ENCODE peak calls at places on chromosomes 4 and X, in nine cellular contexts. R, T, P, G, Q, Y, W, F and D are unnamed samples.

GRCh38 chrX:154542723-154543424 is 3.8 kb downstream of the G6PD start:
- DNase-seq in R (no peak), T (no peak), P (no peak), G (no peak), Q (no peak), Y (no peak), W (no peak), F (peak; percentile 72), D (no peak)

GRCh38 chr4:38495481-38495880 is 168.5 kb upstream of the KLF3 start:
- DNase-seq in R (no peak), T (no peak), P (no peak), G (no peak), Q (no peak), Y (peak; percentile 49), W (no peak), F (no peak), D (no peak)

GRCh38 chr4:835148-836002 is 9.4 kb upstream of the CPLX1 start:
- DNase-seq in R (peak; percentile 63), T (no peak), P (no peak), G (no peak), Q (no peak), Y (no peak), W (peak; percentile 47), F (no peak), D (no peak)

GRCh38 chr4:93646225-93646930 is 182.2 kb upstream of the ATOH1 start:
- DNase-seq in R (peak; percentile 59), T (no peak), P (peak; percentile 65), G (no peak), Q (no peak), Y (no peak), W (no peak), F (no peak), D (no peak)

GRCh38 chrX:15512401-15512965 is 11.9 kb downstream of the BMX start:
- DNase-seq in R (no peak), T (no peak), P (peak; percentile 67), G (no peak), Q (no peak), Y (no peak), W (no peak), F (no peak), D (no peak)

GRCh38 chr4:70583952-70584834 is 7.9 kb upstream of the AMBN start:
- DNase-seq in R (peak; percentile 95), T (no peak), P (peak; percentile 100), G (no peak), Q (no peak), Y (peak; percentile 14), W (peak; percentile 87), F (no peak), D (no peak)

GRCh38 chr4:60724623-60725022 is 475.5 kb upstream of the ADGRL3 start:
- DNase-seq in R (no peak), T (no peak), P (peak; percentile 92), G (no peak), Q (peak; percentile 20), Y (peak; percentile 13), W (no peak), F (peak; percentile 62), D (peak; percentile 32)

GRCh38 chr4:65954416-65954815 is 284.1 kb upstream of the EPHA5 start:
- DNase-seq in R (no peak), T (no peak), P (peak; percentile 59), G (no peak), Q (no peak), Y (no peak), W (no peak), F (no peak), D (no peak)

GRCh38 chr4:15557806-15558550 is 88.3 kb downstream of the CC2D2A start:
- DNase-seq in R (no peak), T (no peak), P (no peak), G (no peak), Q (no peak), Y (no peak), W (no peak), F (no peak), D (no peak)

GRCh38 chrX:43551590-43551989 is 104.5 kb upstream of the MAOA start:
- DNase-seq in R (peak; percentile 27), T (peak; percentile 0), P (no peak), G (no peak), Q (no peak), Y (no peak), W (no peak), F (peak; percentile 10), D (no peak)

GRCh38 chrX:39372126-39372525 is 570.9 kb downstream of the MID1IP1 start:
- DNase-seq in R (no peak), T (no peak), P (no peak), G (no peak), Q (no peak), Y (no peak), W (no peak), F (no peak), D (no peak)

GRCh38 chrX:35919536-35920309 is at the start of gene CFAP47:
- DNase-seq in R (peak; percentile 77), T (no peak), P (peak; percentile 4), G (no peak), Q (no peak), Y (peak; percentile 73), W (peak; percentile 73), F (no peak), D (no peak)

GRCh38 chrX:20362268-20363002 is 95.7 kb upstream of the RPS6KA3 start:
- DNase-seq in R (peak; percentile 95), T (no peak), P (peak; percentile 89), G (no peak), Q (no peak), Y (no peak), W (peak; percentile 84), F (peak; percentile 84), D (no peak)

GRCh38 chr4:174550541-174550940 is 28.3 kb upstream of the HPGD start:
- DNase-seq in R (no peak), T (no peak), P (no peak), G (no peak), Q (no peak), Y (peak; percentile 13), W (no peak), F (no peak), D (no peak)

GRCh38 chrX:63719633-63720032 is 65.4 kb downstream of the ARHGEF9 start:
- DNase-seq in R (no peak), T (no peak), P (no peak), G (no peak), Q (no peak), Y (no peak), W (no peak), F (no peak), D (no peak)

GRCh38 chr4:76993787-76994641 is 44.5 kb downstream of the SEPTIN11 start:
- DNase-seq in R (no peak), T (peak; percentile 86), P (no peak), G (peak; percentile 80), Q (no peak), Y (no peak), W (no peak), F (no peak), D (no peak)

GRCh38 chr4:102598759-102599379 is 97.7 kb downstream of the NFKB1 start:
- DNase-seq in R (no peak), T (peak; percentile 47), P (peak; percentile 8), G (no peak), Q (no peak), Y (no peak), W (no peak), F (no peak), D (no peak)

GRCh38 chr4:144591401-144591800 is 54.6 kb upstream of the HHIP start:
- DNase-seq in R (peak; percentile 52), T (no peak), P (peak; percentile 74), G (no peak), Q (peak; percentile 28), Y (no peak), W (peak; percentile 16), F (peak; percentile 23), D (peak; percentile 30)